ENCODE peak calls at places on chromosomes 11 and 22, in seven cellular contexts. Y is non-pigmented ciliary epithelial cell; N is HCT116; I is spleen; V is midbrain; H is CD4-positive, alpha-beta memory T cell; T is body of pancreas. L is an unnamed sample.

GRCh38 chr11:86708671-86709070 is 36.3 kb upstream of the ME3 start:
- DNase-seq in V (no peak), H (no peak), I (no peak), T (no peak), Y (no peak), N (no peak), L (no peak)

GRCh38 chr11:18455686-18456372 is at the start of gene LDHAL6A:
- DNase-seq in N (no peak), H (no peak), V (no peak), T (no peak), Y (no peak), I (no peak), L (no peak)

GRCh38 chr11:44994753-44995152 is 44.1 kb upstream of the TP53I11 start:
- DNase-seq in I (no peak), N (no peak), H (no peak), T (no peak), V (no peak), Y (no peak), L (no peak)

GRCh38 chr11:100459791-100460190 is 227.3 kb upstream of the ARHGAP42 start:
- DNase-seq in Y (no peak), N (no peak), T (no peak), V (no peak), H (no peak), I (no peak), L (no peak)

GRCh38 chr11:68904458-68904847 is 762 bp downstream of the IGHMBP2 start:
- DNase-seq in Y (no peak), T (no peak), N (no peak), H (no peak), V (no peak), I (no peak), L (no peak)

GRCh38 chr22:41782316-41782715 is 18.2 kb upstream of the CCDC134 start:
- DNase-seq in I (no peak), Y (no peak), V (no peak), T (no peak), H (no peak), N (no peak), L (no peak)

GRCh38 chr11:1828542-1828941 is 6.2 kb upstream of the SYT8 start:
- DNase-seq in N (no peak), I (no peak), Y (no peak), T (no peak), V (no peak), H (no peak), L (no peak)

GRCh38 chr11:94948070-94948617 is 25.2 kb downstream of the CWC15 start:
- DNase-seq in V (no peak), N (no peak), Y (peak; percentile 65), I (no peak), H (no peak), T (no peak), L (no peak)

GRCh38 chr11:36738292-36738861 is 140.3 kb upstream of the RAG2 start:
- DNase-seq in H (no peak), V (no peak), I (no peak), Y (no peak), T (no peak), N (no peak), L (no peak)

GRCh38 chr11:6623391-6624363 is 4.5 kb upstream of the TPP1 start:
- DNase-seq in H (no peak), I (peak; percentile 74), N (no peak), Y (no peak), T (no peak), V (no peak), L (no peak)

GRCh38 chr11:73971175-73971719 is 11.4 kb downstream of the UCP2 start:
- DNase-seq in N (no peak), H (no peak), I (peak; percentile 67), T (no peak), V (no peak), Y (no peak), L (no peak)

GRCh38 chr22:42185915-42186439 is 55.4 kb upstream of the CYP2D6 start:
- DNase-seq in Y (no peak), V (no peak), N (no peak), H (no peak), I (no peak), T (no peak), L (no peak)

GRCh38 chr11:68066742-68067141 is 27.9 kb downstream of the TCIRG1 start:
- DNase-seq in V (peak; percentile 28), T (no peak), N (no peak), I (no peak), H (no peak), Y (no peak), L (no peak)

GRCh38 chr11:95301497-95301896 is 70.5 kb upstream of the SESN3 start:
- DNase-seq in H (no peak), T (peak; percentile 31), V (no peak), Y (no peak), I (no peak), N (no peak), L (peak; percentile 25)

GRCh38 chr11:76293189-76293631 is 86.9 kb upstream of the WNT11 start:
- DNase-seq in V (no peak), N (no peak), T (no peak), Y (no peak), H (no peak), I (no peak), L (no peak)

GRCh38 chr11:110447897-110448522 is 18.3 kb downstream of the FDX1 start:
- DNase-seq in I (no peak), H (no peak), Y (no peak), N (no peak), V (peak; percentile 17), T (no peak), L (no peak)

GRCh38 chr11:47028530-47029093 is 92.1 kb downstream of the CSTPP1 start:
- DNase-seq in T (no peak), H (no peak), N (no peak), I (no peak), Y (no peak), V (no peak), L (no peak)

GRCh38 chr11:65330544-65330943 is 3.1 kb upstream of the DPF2 start:
- DNase-seq in V (no peak), N (no peak), H (no peak), I (no peak), Y (no peak), T (no peak), L (no peak)

GRCh38 chr11:13336246-13336873 is 58.8 kb downstream of the BMAL1 start:
- DNase-seq in I (no peak), V (no peak), Y (no peak), T (no peak), N (no peak), H (no peak), L (no peak)

GRCh38 chr11:126080206-126080941 is 17.7 kb upstream of the CDON start:
- DNase-seq in Y (no peak), I (no peak), V (no peak), T (no peak), N (no peak), H (no peak), L (peak; percentile 67)

GRCh38 chr11:115919341-115920086 is 415.3 kb upstream of the CADM1 start:
- DNase-seq in Y (no peak), I (no peak), N (no peak), T (no peak), V (no peak), H (no peak), L (peak; percentile 29)

GRCh38 chr22:42436402-42436801 is 4.2 kb upstream of the NFAM1 start:
- DNase-seq in T (no peak), V (no peak), N (no peak), I (no peak), Y (no peak), H (no peak), L (peak; percentile 75)

GRCh38 chr11:19253817-19254216 is 13.1 kb upstream of the E2F8 start:
- DNase-seq in N (no peak), I (no peak), V (no peak), T (no peak), H (no peak), Y (no peak), L (no peak)

GRCh38 chr22:46576556-46577351 is 39.3 kb upstream of the CELSR1 start:
- DNase-seq in V (no peak), T (peak; percentile 54), H (peak; percentile 69), I (peak; percentile 91), N (no peak), Y (no peak), L (peak; percentile 59)